ENCODE peak calls at places on chromosomes 2 and 18, in eight cellular contexts. I is ascending aorta; M is cardiac muscle cell; X is CD8-positive, alpha-beta memory T cell; W is upper lobe of right lung; E is H1; C is right atrium auricular region; K is neural progenitor cell. R is an unnamed sample.

GRCh38 chr2:195824478-195824877 is 167.5 kb downstream of the SLC39A10 start:
- DNase-seq in X (no peak), W (no peak), K (no peak), M (no peak), E (no peak), C (no peak), I (no peak), R (no peak)

GRCh38 chr2:26526589-26526988 is 48.7 kb upstream of the OTOF start:
- DNase-seq in K (no peak), X (no peak), W (no peak), M (no peak), C (no peak), I (no peak), E (no peak), R (no peak)

GRCh38 chr18:26425148-26425531 is 123.2 kb downstream of the KCTD1 start:
- DNase-seq in M (no peak), C (peak), X (no peak), E (no peak), K (no peak), I (no peak), W (no peak), R (no peak)

GRCh38 chr2:164700390-164700789 is 79.1 kb upstream of the GRB14 start:
- DNase-seq in E (no peak), W (no peak), C (no peak), K (no peak), M (no peak), I (no peak), X (no peak), R (no peak)

GRCh38 chr2:66343259-66343658 is 91.7 kb upstream of the MEIS1 start:
- DNase-seq in K (no peak), C (no peak), X (no peak), W (no peak), I (no peak), M (no peak), E (no peak), R (no peak)

GRCh38 chr2:21585863-21586262 is 462.1 kb downstream of the TDRD15 start:
- DNase-seq in W (no peak), C (no peak), K (no peak), X (no peak), E (no peak), M (no peak), I (no peak), R (no peak)

GRCh38 chr18:63890950-63891304 is 3.4 kb downstream of the SERPINB2 start:
- DNase-seq in M (no peak), C (no peak), I (no peak), W (no peak), K (no peak), E (no peak), X (no peak), R (peak)

GRCh38 chr2:186032930-186033329 is 294.3 kb downstream of the FSIP2 start:
- DNase-seq in M (no peak), X (no peak), C (no peak), K (no peak), W (no peak), E (no peak), I (no peak), R (peak)

GRCh38 chr2:85813211-85813977 is 59.6 kb downstream of the ATOH8 start:
- DNase-seq in E (no peak), W (no peak), C (peak), X (no peak), I (no peak), K (no peak), M (no peak), R (no peak)

GRCh38 chr2:152611458-152612231 is 105.6 kb downstream of the PRPF40A start:
- DNase-seq in M (no peak), I (no peak), W (no peak), K (no peak), E (no peak), X (no peak), C (peak), R (peak)

GRCh38 chr2:112614201-112614840 is 29.9 kb downstream of the CHCHD5 start:
- DNase-seq in M (no peak), X (no peak), W (peak), K (peak), C (no peak), E (no peak), I (no peak), R (no peak)

GRCh38 chr2:83054751-83055150 is 1404.3 kb downstream of the SUCLG1 start:
- DNase-seq in I (no peak), C (no peak), W (no peak), E (no peak), K (no peak), M (no peak), X (no peak), R (no peak)

GRCh38 chr2:203532957-203533695 is 2.0 kb downstream of the RAPH1 start:
- DNase-seq in X (no peak), M (peak), C (no peak), E (no peak), W (no peak), I (no peak), K (peak), R (no peak)

GRCh38 chr2:239716536-239717318 is 308.4 kb downstream of the NDUFA10 start:
- DNase-seq in M (no peak), K (no peak), E (no peak), I (no peak), W (peak), C (no peak), X (no peak), R (no peak)

GRCh38 chr2:16654775-16655456 is 10.7 kb downstream of the CYRIA start:
- DNase-seq in W (no peak), C (peak), I (no peak), E (no peak), K (no peak), X (no peak), M (no peak), R (no peak)
- H3K27ac ChIP-seq in W (peak), C (no peak), I (no peak), E (no peak), K (no peak), X (no peak), M (no peak), R (peak)

GRCh38 chr2:61368687-61369665 is 101.9 kb downstream of the USP34 start:
- DNase-seq in W (no peak), E (no peak), I (no peak), C (no peak), K (no peak), X (no peak), M (no peak), R (no peak)

GRCh38 chr2:61376211-61376610 is 94.7 kb downstream of the USP34 start:
- DNase-seq in I (no peak), W (no peak), K (no peak), M (no peak), E (no peak), X (no peak), C (no peak), R (no peak)

GRCh38 chr2:61367177-61367576 is 103.7 kb downstream of the USP34 start:
- DNase-seq in W (no peak), I (no peak), K (no peak), E (no peak), X (no peak), M (no peak), C (no peak), R (no peak)

DNA sequence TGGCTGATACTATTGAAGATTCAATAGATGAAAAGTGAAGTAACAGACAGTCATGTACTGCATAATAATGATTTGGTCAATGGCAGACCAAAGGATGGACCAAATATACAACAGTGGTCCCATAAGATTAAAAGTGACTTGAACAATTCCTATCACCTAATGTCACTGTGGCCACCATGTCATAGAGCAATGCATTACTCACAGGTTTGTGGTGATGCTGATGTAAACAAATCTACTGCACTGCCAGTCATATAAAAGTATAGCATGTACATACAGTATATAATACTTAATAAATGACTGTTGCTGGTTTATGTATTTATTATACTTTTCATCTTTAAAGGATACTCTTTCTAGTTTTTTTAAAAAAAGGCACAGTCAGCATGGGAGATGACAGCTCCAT is 99.9 kb downstream of the USP34 start:
- DNase-seq in W (no peak), C (no peak), K (no peak), X (no peak), E (no peak), M (no peak), I (no peak), R (no peak)
- H3K27ac ChIP-seq in W (no peak), C (no peak), K (no peak), X (no peak), E (no peak), M (no peak), I (no peak), R (no peak)

GRCh38 chr2:100425573-100426383 is 8.3 kb upstream of the CHST10 start:
- DNase-seq in E (no peak), I (no peak), K (no peak), M (no peak), W (no peak), X (no peak), C (no peak), R (no peak)

GRCh38 chr2:100423631-100424030 is 6.2 kb upstream of the CHST10 start:
- DNase-seq in E (no peak), C (no peak), I (no peak), X (no peak), M (no peak), K (no peak), W (no peak), R (no peak)

GRCh38 chr2:100424277-100424875 is 6.9 kb upstream of the CHST10 start:
- DNase-seq in C (no peak), K (no peak), W (no peak), M (no peak), I (no peak), X (no peak), E (no peak), R (no peak)

GRCh38 chr2:100426384-100426720 is 8.9 kb upstream of the CHST10 start:
- DNase-seq in K (no peak), M (no peak), C (no peak), W (no peak), X (no peak), E (no peak), I (no peak), R (no peak)

DNA sequence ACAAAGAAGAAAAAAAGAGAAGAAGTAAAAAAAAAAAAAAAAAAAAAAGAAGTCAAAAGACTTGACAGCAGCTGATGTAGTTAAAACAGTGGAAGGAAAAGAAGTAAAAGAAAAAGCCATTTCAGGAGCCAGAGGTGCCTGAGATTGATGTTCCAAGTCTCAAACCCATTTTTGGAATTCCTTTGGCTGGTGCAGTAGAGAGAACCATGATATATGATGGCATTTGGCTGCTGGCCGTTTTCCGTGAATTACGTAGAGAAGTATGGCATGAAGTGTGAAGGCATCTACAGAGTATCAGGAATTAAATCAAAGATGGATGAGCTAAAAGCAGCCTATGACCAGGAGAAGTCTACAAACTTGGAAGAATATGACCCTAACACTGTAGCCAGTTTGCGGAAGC is 7.6 kb upstream of the CHST10 start:
- DNase-seq in K (no peak), M (no peak), E (no peak), W (no peak), I (no peak), X (no peak), C (no peak), R (no peak)
- H3K27ac ChIP-seq in K (no peak), M (no peak), E (no peak), W (no peak), I (no peak), X (no peak), C (no peak), R (no peak)

GRCh38 chr2:46999857-47000678 is 84.5 kb upstream of the MCFD2 start:
- DNase-seq in I (no peak), W (no peak), M (peak), X (no peak), K (no peak), C (no peak), E (no peak), R (no peak)

GRCh38 chr2:47000679-47001075 is 85.1 kb upstream of the MCFD2 start:
- DNase-seq in C (no peak), X (no peak), W (no peak), E (no peak), K (no peak), M (no peak), I (no peak), R (no peak)

GRCh38 chr2:47002480-47003381 is 87.1 kb upstream of the MCFD2 start:
- DNase-seq in E (no peak), W (no peak), I (no peak), K (peak), M (peak), C (peak), X (no peak), R (no peak)

GRCh38 chr2:47003641-47004427 is 88.2 kb upstream of the MCFD2 start:
- DNase-seq in K (no peak), E (no peak), C (no peak), I (no peak), M (no peak), X (no peak), W (no peak), R (no peak)

DNA sequence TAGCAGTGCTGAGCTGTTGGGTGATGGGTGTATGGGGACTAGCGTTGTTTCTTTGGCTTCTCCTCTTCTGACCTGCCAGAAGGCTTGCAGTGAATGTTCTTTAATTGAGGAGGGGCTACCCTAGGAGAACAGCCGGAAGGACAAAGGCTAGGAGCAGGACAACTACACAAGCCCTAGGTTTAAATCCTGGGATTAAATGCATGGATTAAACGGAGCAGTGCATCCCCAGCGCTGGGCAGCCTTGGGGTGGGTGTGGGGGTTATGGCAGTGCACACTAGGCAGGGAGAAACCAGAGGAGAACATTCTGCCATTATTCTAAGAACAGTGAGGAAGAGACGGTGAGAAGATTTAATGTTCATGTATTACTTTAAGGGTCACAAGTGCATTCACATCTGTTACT is 86.4 kb upstream of the MCFD2 start:
- DNase-seq in I (no peak), X (no peak), M (no peak), K (peak), W (no peak), E (no peak), C (no peak), R (no peak)
- H3K27ac ChIP-seq in I (peak), X (no peak), M (peak), K (no peak), W (no peak), E (no peak), C (peak), R (no peak)

GRCh38 chr18:10049721-10050120 is 135.9 kb downstream of the VAPA start:
- DNase-seq in W (no peak), K (no peak), I (no peak), E (no peak), M (no peak), X (no peak), C (no peak), R (no peak)

GRCh38 chr18:10046178-10046807 is 132.5 kb downstream of the VAPA start:
- DNase-seq in K (no peak), I (no peak), C (no peak), E (no peak), X (no peak), M (no peak), W (no peak), R (no peak)

GRCh38 chr18:10045296-10045891 is 131.6 kb downstream of the VAPA start:
- DNase-seq in W (no peak), X (no peak), I (no peak), K (no peak), E (no peak), C (no peak), M (no peak), R (no peak)

GRCh38 chr18:10044054-10044453 is 130.2 kb downstream of the VAPA start:
- DNase-seq in E (peak), I (no peak), W (no peak), X (no peak), C (no peak), K (no peak), M (no peak), R (no peak)

DNA sequence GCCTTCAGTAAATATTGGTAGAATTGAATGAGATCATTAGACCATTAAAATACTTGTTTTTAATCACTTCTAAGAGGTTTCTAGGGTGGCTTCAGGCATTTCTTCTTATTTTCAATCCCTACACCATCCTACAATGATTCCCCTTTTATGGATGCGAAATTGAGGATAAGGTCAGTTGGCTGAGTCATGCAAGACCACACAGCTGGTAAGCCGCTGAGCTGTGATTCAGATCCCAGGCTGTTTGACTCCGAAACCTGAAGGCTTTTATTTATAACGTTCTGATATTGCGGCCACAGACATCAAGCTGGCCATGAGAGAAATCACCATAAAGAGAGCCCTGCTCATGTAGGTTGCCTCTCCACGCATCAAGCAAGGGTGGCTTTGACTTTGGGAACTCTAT is 133.4 kb downstream of the VAPA start:
- DNase-seq in K (no peak), I (no peak), X (no peak), E (no peak), C (no peak), W (no peak), M (no peak), R (no peak)
- H3K27ac ChIP-seq in K (no peak), I (no peak), X (no peak), E (no peak), C (no peak), W (no peak), M (no peak), R (no peak)

DNA sequence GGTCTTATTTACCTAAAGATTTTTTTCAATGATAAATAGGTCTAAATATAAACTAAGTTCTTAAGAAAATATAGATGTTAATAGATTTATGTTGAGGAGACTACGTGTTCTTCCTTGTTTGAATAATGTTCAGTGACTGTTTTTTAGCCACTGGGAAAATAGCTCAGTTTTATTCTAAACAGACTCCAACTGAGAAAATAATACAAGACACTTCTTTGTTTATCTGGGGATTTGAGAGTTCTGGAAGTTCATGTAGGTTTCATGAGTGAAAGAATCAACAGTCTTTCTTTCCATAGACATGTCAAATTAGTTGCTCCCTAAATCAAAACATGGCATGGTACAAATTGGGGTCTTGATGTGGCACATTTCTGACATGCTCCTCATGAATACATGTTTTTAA is 177.7 kb downstream of the MREG start:
- DNase-seq in K (no peak), X (no peak), W (no peak), M (no peak), C (no peak), E (no peak), I (no peak), R (no peak)
- H3K27ac ChIP-seq in K (no peak), X (no peak), W (no peak), M (no peak), C (no peak), E (no peak), I (no peak), R (no peak)

GRCh38 chr2:120525056-120526046 is 179.4 kb downstream of the INHBB start:
- DNase-seq in W (peak), C (no peak), E (no peak), K (no peak), I (no peak), X (no peak), M (peak), R (no peak)
- H3K27ac ChIP-seq in W (no peak), C (peak), E (no peak), K (no peak), I (no peak), X (no peak), M (no peak), R (no peak)

DNA sequence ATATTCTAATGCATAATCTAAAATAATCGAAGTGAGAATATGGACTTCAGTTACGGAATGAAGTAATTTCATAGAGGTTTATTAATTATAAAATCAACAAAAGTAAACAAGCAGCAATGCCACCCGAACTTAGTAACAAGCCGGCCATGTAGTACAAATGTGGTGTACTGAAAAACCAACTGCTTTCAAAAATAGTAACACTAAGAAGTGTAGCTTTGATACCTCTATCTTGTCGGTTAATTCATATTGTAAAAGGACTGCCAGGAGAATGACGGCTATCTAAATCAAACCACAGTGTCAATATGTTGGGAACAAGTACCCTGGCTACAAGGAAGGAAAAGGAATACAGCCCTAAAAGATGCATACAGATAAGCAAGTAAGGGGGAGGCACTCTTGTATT is 48.5 kb downstream of the WDR33 start:
- DNase-seq in W (no peak), X (no peak), C (no peak), I (no peak), E (no peak), M (no peak), K (no peak), R (no peak)
- H3K27ac ChIP-seq in W (no peak), X (no peak), C (peak), I (no peak), E (no peak), M (no peak), K (no peak), R (no peak)

GRCh38 chr2:61647044-61647443 is 108.9 kb upstream of the XPO1 start:
- DNase-seq in M (no peak), X (no peak), I (no peak), E (no peak), C (no peak), K (no peak), W (no peak), R (no peak)

GRCh38 chr2:61640406-61640805 is 102.2 kb upstream of the XPO1 start:
- DNase-seq in I (no peak), X (no peak), K (peak), M (no peak), E (no peak), W (no peak), C (no peak), R (no peak)

DNA sequence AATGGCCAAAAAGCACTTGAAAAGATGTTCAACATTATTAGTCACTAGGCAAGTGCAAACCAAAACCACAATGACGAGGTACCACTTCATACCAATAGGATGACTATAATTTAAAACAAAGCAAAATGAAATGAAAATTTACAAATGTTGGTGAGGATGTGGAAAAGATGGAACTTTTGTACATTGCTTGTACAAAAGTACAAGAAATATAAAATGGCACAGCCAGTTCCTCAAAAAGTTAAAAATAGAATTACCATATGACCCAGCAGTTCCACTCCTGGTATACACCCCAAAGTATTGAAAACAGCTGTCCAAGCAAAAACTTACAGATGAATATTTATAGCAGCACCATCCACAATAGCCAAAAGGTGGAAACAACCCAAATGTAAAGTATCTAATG is 107.8 kb upstream of the XPO1 start:
- DNase-seq in W (no peak), M (no peak), E (no peak), X (no peak), C (no peak), I (no peak), K (no peak), R (no peak)
- H3K27ac ChIP-seq in W (no peak), M (no peak), E (no peak), X (no peak), C (no peak), I (no peak), K (no peak), R (no peak)